ENCODE peak calls at places on chromosomes 6 and 20, in nine cellular contexts. One of them, this sample, is unnamed.

GRCh38 chr6:75201901-75202672 is 3.8 kb downstream of the COL12A1 start:
- DNase-seq in fibroblast of the aortic adventitia: no peak
- DNase-seq in cardiac muscle cell: peak
- DNase-seq in HL-60: no peak
- DNase-seq in endodermal cell: peak
- DNase-seq in fibroblast of mammary gland: peak
- DNase-seq in mammary epithelial cell: peak
- DNase-seq in right lobe of liver: no peak
- DNase-seq in astrocyte of the spinal cord: peak
- DNase-seq in this sample: peak

GRCh38 chr6:131387706-131388455 is 185.1 kb upstream of the ARG1 start:
- DNase-seq in fibroblast of the aortic adventitia: no peak
- DNase-seq in cardiac muscle cell: no peak
- DNase-seq in HL-60: no peak
- DNase-seq in endodermal cell: no peak
- DNase-seq in fibroblast of mammary gland: peak
- DNase-seq in mammary epithelial cell: no peak
- DNase-seq in right lobe of liver: no peak
- DNase-seq in astrocyte of the spinal cord: no peak
- DNase-seq in this sample: no peak

GRCh38 chr6:53171605-53172467 is 23.2 kb upstream of the GCM1 start:
- DNase-seq in fibroblast of the aortic adventitia: peak
- DNase-seq in cardiac muscle cell: peak
- DNase-seq in HL-60: peak
- DNase-seq in endodermal cell: peak
- DNase-seq in fibroblast of mammary gland: peak
- DNase-seq in mammary epithelial cell: peak
- DNase-seq in right lobe of liver: peak
- DNase-seq in astrocyte of the spinal cord: peak
- DNase-seq in this sample: peak

GRCh38 chr6:33818293-33818692 is 14.5 kb upstream of the MLN start:
- DNase-seq in fibroblast of the aortic adventitia: no peak
- DNase-seq in cardiac muscle cell: no peak
- DNase-seq in HL-60: no peak
- DNase-seq in endodermal cell: no peak
- DNase-seq in fibroblast of mammary gland: no peak
- DNase-seq in mammary epithelial cell: no peak
- DNase-seq in right lobe of liver: no peak
- DNase-seq in astrocyte of the spinal cord: no peak
- DNase-seq in this sample: no peak

GRCh38 chr6:158816329-158816728 is 2.8 kb downstream of the EZR start:
- DNase-seq in fibroblast of the aortic adventitia: no peak
- DNase-seq in cardiac muscle cell: peak
- DNase-seq in HL-60: no peak
- DNase-seq in endodermal cell: peak
- DNase-seq in fibroblast of mammary gland: no peak
- DNase-seq in mammary epithelial cell: no peak
- DNase-seq in right lobe of liver: no peak
- DNase-seq in astrocyte of the spinal cord: peak
- DNase-seq in this sample: no peak

GRCh38 chr20:6162239-6162638 is 39.4 kb upstream of the FERMT1 start:
- DNase-seq in fibroblast of the aortic adventitia: peak
- DNase-seq in cardiac muscle cell: peak
- DNase-seq in HL-60: no peak
- DNase-seq in endodermal cell: no peak
- DNase-seq in fibroblast of mammary gland: peak
- DNase-seq in mammary epithelial cell: no peak
- DNase-seq in right lobe of liver: peak
- DNase-seq in astrocyte of the spinal cord: peak
- DNase-seq in this sample: peak

GRCh38 chr6:125952764-125953501 is 3.6 kb upstream of the HINT3 start:
- DNase-seq in fibroblast of the aortic adventitia: peak
- DNase-seq in cardiac muscle cell: no peak
- DNase-seq in HL-60: no peak
- DNase-seq in endodermal cell: peak
- DNase-seq in fibroblast of mammary gland: peak
- DNase-seq in mammary epithelial cell: peak
- DNase-seq in right lobe of liver: peak
- DNase-seq in astrocyte of the spinal cord: no peak
- DNase-seq in this sample: peak

GRCh38 chr20:34618676-34619075 is 58.2 kb downstream of the PIGU start:
- DNase-seq in fibroblast of the aortic adventitia: no peak
- DNase-seq in cardiac muscle cell: no peak
- DNase-seq in HL-60: no peak
- DNase-seq in endodermal cell: no peak
- DNase-seq in fibroblast of mammary gland: no peak
- DNase-seq in mammary epithelial cell: no peak
- DNase-seq in right lobe of liver: no peak
- DNase-seq in astrocyte of the spinal cord: no peak
- DNase-seq in this sample: no peak

DNA sequence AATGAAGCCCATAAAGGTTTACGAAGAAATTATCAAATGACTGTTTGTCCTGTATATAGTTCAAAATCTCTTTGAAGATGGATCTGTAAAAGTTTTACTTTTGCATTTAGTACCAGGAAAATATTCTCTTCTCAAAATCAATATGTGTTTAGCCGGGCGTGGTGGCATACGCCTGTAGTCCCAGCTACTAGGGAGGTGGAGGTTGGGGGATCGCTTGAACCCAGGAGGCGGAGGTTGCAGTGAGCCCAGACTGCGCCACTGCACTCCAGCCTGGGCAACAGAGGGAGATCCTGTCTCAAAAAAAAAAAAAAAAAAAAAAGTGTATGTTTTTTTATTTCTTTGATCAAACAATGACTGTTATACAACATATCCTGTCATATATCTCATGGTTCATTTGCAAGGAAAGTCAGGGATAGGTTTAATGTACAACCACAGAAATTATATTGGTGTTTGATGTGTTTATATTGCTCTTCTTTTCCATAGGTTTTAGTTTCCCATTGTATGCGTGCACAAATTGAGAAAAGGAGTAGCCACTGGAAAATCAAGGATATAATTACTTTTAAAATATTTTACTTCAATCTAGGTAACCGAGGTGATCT is 40.1 kb downstream of the SOX4 start:
- DNase-seq in fibroblast of the aortic adventitia: no peak
- DNase-seq in cardiac muscle cell: no peak
- DNase-seq in HL-60: no peak
- DNase-seq in endodermal cell: no peak
- DNase-seq in fibroblast of mammary gland: no peak
- DNase-seq in mammary epithelial cell: no peak
- DNase-seq in right lobe of liver: no peak
- DNase-seq in astrocyte of the spinal cord: no peak
- DNase-seq in this sample: no peak
- H3K4me3 ChIP-seq in fibroblast of the aortic adventitia: no peak
- H3K4me3 ChIP-seq in cardiac muscle cell: no peak
- H3K4me3 ChIP-seq in HL-60: no peak
- H3K4me3 ChIP-seq in endodermal cell: no peak
- H3K4me3 ChIP-seq in fibroblast of mammary gland: no peak
- H3K4me3 ChIP-seq in mammary epithelial cell: no peak
- H3K4me3 ChIP-seq in right lobe of liver: no peak
- H3K4me3 ChIP-seq in astrocyte of the spinal cord: no peak
- H3K4me3 ChIP-seq in this sample: no peak

DNA sequence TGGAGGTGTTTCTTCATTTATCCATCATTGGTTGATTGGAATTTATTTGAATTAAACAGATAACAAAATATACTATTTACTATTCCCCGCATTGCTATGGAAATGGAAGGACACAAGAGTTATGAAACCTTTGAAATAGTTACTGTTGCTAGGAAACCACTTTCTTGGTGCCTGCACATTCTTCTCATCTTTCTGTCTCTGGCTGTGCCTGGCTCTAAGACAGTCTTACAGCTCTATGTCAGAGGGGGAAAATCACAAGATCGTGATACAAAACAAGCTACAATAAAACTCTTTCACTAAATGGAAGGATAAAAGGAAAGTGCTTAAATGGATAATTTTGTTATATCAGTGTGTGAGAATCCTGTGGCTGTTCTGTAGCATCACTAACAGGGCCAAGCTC is 453.0 kb downstream of the LMBRD1 start:
- DNase-seq in fibroblast of the aortic adventitia: no peak
- DNase-seq in cardiac muscle cell: no peak
- DNase-seq in HL-60: no peak
- DNase-seq in endodermal cell: no peak
- DNase-seq in fibroblast of mammary gland: no peak
- DNase-seq in mammary epithelial cell: no peak
- DNase-seq in right lobe of liver: no peak
- DNase-seq in astrocyte of the spinal cord: peak
- DNase-seq in this sample: peak
- TF ChIP-seq CTCF in fibroblast of the aortic adventitia: no peak
- TF ChIP-seq CTCF in cardiac muscle cell: no peak
- TF ChIP-seq CTCF in HL-60: no peak
- TF ChIP-seq CTCF in endodermal cell: no peak
- TF ChIP-seq CTCF in fibroblast of mammary gland: no peak
- TF ChIP-seq CTCF in mammary epithelial cell: no peak
- TF ChIP-seq CTCF in right lobe of liver: no peak
- TF ChIP-seq CTCF in astrocyte of the spinal cord: no peak
- TF ChIP-seq CTCF in this sample: no peak

GRCh38 chr20:38589351-38589750 is 8.4 kb downstream of the ADIG start:
- DNase-seq in fibroblast of the aortic adventitia: no peak
- DNase-seq in cardiac muscle cell: no peak
- DNase-seq in HL-60: no peak
- DNase-seq in endodermal cell: no peak
- DNase-seq in fibroblast of mammary gland: no peak
- DNase-seq in mammary epithelial cell: no peak
- DNase-seq in right lobe of liver: no peak
- DNase-seq in astrocyte of the spinal cord: no peak
- DNase-seq in this sample: no peak

GRCh38 chr20:38585404-38586180 is 4.6 kb downstream of the ADIG start:
- DNase-seq in fibroblast of the aortic adventitia: no peak
- DNase-seq in cardiac muscle cell: no peak
- DNase-seq in HL-60: no peak
- DNase-seq in endodermal cell: no peak
- DNase-seq in fibroblast of mammary gland: no peak
- DNase-seq in mammary epithelial cell: no peak
- DNase-seq in right lobe of liver: no peak
- DNase-seq in astrocyte of the spinal cord: no peak
- DNase-seq in this sample: no peak

GRCh38 chr20:38583306-38583705 is 2.3 kb downstream of the ADIG start:
- DNase-seq in fibroblast of the aortic adventitia: no peak
- DNase-seq in cardiac muscle cell: no peak
- DNase-seq in HL-60: no peak
- DNase-seq in endodermal cell: no peak
- DNase-seq in fibroblast of mammary gland: no peak
- DNase-seq in mammary epithelial cell: no peak
- DNase-seq in right lobe of liver: no peak
- DNase-seq in astrocyte of the spinal cord: no peak
- DNase-seq in this sample: no peak

GRCh38 chr20:38588303-38588702 is 7.3 kb downstream of the ADIG start:
- DNase-seq in fibroblast of the aortic adventitia: no peak
- DNase-seq in cardiac muscle cell: no peak
- DNase-seq in HL-60: no peak
- DNase-seq in endodermal cell: no peak
- DNase-seq in fibroblast of mammary gland: no peak
- DNase-seq in mammary epithelial cell: no peak
- DNase-seq in right lobe of liver: no peak
- DNase-seq in astrocyte of the spinal cord: no peak
- DNase-seq in this sample: no peak

GRCh38 chr20:38586181-38586525 is 5.2 kb downstream of the ADIG start:
- DNase-seq in fibroblast of the aortic adventitia: no peak
- DNase-seq in cardiac muscle cell: no peak
- DNase-seq in HL-60: no peak
- DNase-seq in endodermal cell: no peak
- DNase-seq in fibroblast of mammary gland: no peak
- DNase-seq in mammary epithelial cell: no peak
- DNase-seq in right lobe of liver: no peak
- DNase-seq in astrocyte of the spinal cord: no peak
- DNase-seq in this sample: no peak
- H3K4me3 ChIP-seq in fibroblast of the aortic adventitia: no peak
- H3K4me3 ChIP-seq in cardiac muscle cell: no peak
- H3K4me3 ChIP-seq in HL-60: no peak
- H3K4me3 ChIP-seq in endodermal cell: no peak
- H3K4me3 ChIP-seq in fibroblast of mammary gland: no peak
- H3K4me3 ChIP-seq in mammary epithelial cell: no peak
- H3K4me3 ChIP-seq in right lobe of liver: no peak
- H3K4me3 ChIP-seq in astrocyte of the spinal cord: no peak
- H3K4me3 ChIP-seq in this sample: no peak

GRCh38 chr20:20860078-20860806 is 147.8 kb upstream of the RALGAPA2 start:
- DNase-seq in fibroblast of the aortic adventitia: peak
- DNase-seq in cardiac muscle cell: peak
- DNase-seq in HL-60: peak
- DNase-seq in endodermal cell: peak
- DNase-seq in fibroblast of mammary gland: peak
- DNase-seq in mammary epithelial cell: peak
- DNase-seq in right lobe of liver: peak
- DNase-seq in astrocyte of the spinal cord: peak
- DNase-seq in this sample: peak

GRCh38 chr20:20869161-20869560 is 156.7 kb upstream of the RALGAPA2 start:
- DNase-seq in fibroblast of the aortic adventitia: no peak
- DNase-seq in cardiac muscle cell: no peak
- DNase-seq in HL-60: no peak
- DNase-seq in endodermal cell: no peak
- DNase-seq in fibroblast of mammary gland: no peak
- DNase-seq in mammary epithelial cell: no peak
- DNase-seq in right lobe of liver: no peak
- DNase-seq in astrocyte of the spinal cord: no peak
- DNase-seq in this sample: no peak

GRCh38 chr20:20859510-20859909 is 147.1 kb upstream of the RALGAPA2 start:
- DNase-seq in fibroblast of the aortic adventitia: no peak
- DNase-seq in cardiac muscle cell: no peak
- DNase-seq in HL-60: peak
- DNase-seq in endodermal cell: no peak
- DNase-seq in fibroblast of mammary gland: no peak
- DNase-seq in mammary epithelial cell: no peak
- DNase-seq in right lobe of liver: no peak
- DNase-seq in astrocyte of the spinal cord: no peak
- DNase-seq in this sample: no peak

GRCh38 chr20:20864346-20865096 is 152.1 kb upstream of the RALGAPA2 start:
- DNase-seq in fibroblast of the aortic adventitia: peak
- DNase-seq in cardiac muscle cell: peak
- DNase-seq in HL-60: no peak
- DNase-seq in endodermal cell: no peak
- DNase-seq in fibroblast of mammary gland: peak
- DNase-seq in mammary epithelial cell: peak
- DNase-seq in right lobe of liver: no peak
- DNase-seq in astrocyte of the spinal cord: no peak
- DNase-seq in this sample: no peak
- TF ChIP-seq CTCF in fibroblast of the aortic adventitia: peak
- TF ChIP-seq CTCF in cardiac muscle cell: no peak
- TF ChIP-seq CTCF in HL-60: no peak
- TF ChIP-seq CTCF in endodermal cell: peak
- TF ChIP-seq CTCF in fibroblast of mammary gland: no peak
- TF ChIP-seq CTCF in mammary epithelial cell: peak
- TF ChIP-seq CTCF in right lobe of liver: peak
- TF ChIP-seq CTCF in astrocyte of the spinal cord: no peak
- TF ChIP-seq CTCF in this sample: no peak

DNA sequence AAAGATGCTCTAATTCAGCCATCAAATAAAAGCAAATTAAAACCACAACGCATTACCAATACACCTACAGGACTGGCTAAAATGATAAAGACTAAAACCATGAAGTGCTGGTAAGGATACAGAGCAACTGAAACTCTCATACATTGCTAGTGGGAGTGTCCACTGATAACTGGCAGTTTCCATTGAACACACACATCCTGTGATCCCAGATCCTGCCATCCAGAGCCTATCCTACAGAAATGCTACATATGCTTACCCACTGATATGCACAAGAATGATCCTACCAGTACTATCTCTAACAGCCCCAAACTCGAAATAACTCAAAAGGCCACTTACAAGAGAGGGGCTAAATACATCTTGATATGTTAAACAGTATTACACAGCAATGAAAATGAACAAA is 81.0 kb downstream of the FYN start:
- DNase-seq in fibroblast of the aortic adventitia: no peak
- DNase-seq in cardiac muscle cell: no peak
- DNase-seq in HL-60: no peak
- DNase-seq in endodermal cell: no peak
- DNase-seq in fibroblast of mammary gland: no peak
- DNase-seq in mammary epithelial cell: no peak
- DNase-seq in right lobe of liver: no peak
- DNase-seq in astrocyte of the spinal cord: no peak
- DNase-seq in this sample: no peak
- H3K4me3 ChIP-seq in fibroblast of the aortic adventitia: no peak
- H3K4me3 ChIP-seq in cardiac muscle cell: no peak
- H3K4me3 ChIP-seq in HL-60: no peak
- H3K4me3 ChIP-seq in endodermal cell: no peak
- H3K4me3 ChIP-seq in fibroblast of mammary gland: no peak
- H3K4me3 ChIP-seq in mammary epithelial cell: no peak
- H3K4me3 ChIP-seq in right lobe of liver: no peak
- H3K4me3 ChIP-seq in astrocyte of the spinal cord: no peak
- H3K4me3 ChIP-seq in this sample: no peak

This sample was measured in fibroblast of pulmonary artery.